ENCODE peak calls at places on chromosomes 11 and 22, in five cellular contexts. N is right cardiac atrium, A is SK-N-MC, U is psoas muscle, T is cardiac muscle cell. S is an unnamed sample.

GRCh38 chr11:119711476-119711875 is 17.5 kb downstream of the NECTIN1 start:
- DNase-seq in A (no peak), T (no peak), N (no peak), U (no peak), S (no peak)

GRCh38 chr11:113884361-113884836 is 9.0 kb upstream of the USP28 start:
- DNase-seq in U (no peak), N (no peak), T (peak), A (no peak), S (no peak)

GRCh38 chr11:71543866-71544265 is 4.4 kb upstream of the KRTAP5-9 start:
- DNase-seq in T (no peak), U (no peak), A (no peak), N (no peak), S (no peak)

GRCh38 chr11:46386674-46387073 is 4.9 kb downstream of the CHRM4 start:
- DNase-seq in N (no peak), T (no peak), U (no peak), A (no peak), S (no peak)

GRCh38 chr22:50530280-50530856 is 556 bp upstream of the TYMP start:
- DNase-seq in N (peak), T (peak), A (no peak), U (peak), S (no peak)

GRCh38 chr11:125257185-125257584 is 92.6 kb downstream of the PKNOX2 start:
- DNase-seq in A (no peak), T (peak), U (no peak), N (no peak), S (no peak)

GRCh38 chr11:119056397-119056999 is 507 bp downstream of the HYOU1 start:
- DNase-seq in A (no peak), N (no peak), T (peak), U (peak), S (no peak)

GRCh38 chr11:57335343-57336110 is at the start of gene SSRP1:
- DNase-seq in N (peak), U (peak), A (peak), T (peak), S (no peak)

GRCh38 chr11:117071344-117071787 is 26.9 kb downstream of the SIK3 start:
- DNase-seq in A (no peak), T (peak), U (no peak), N (no peak), S (no peak)

GRCh38 chr22:50434849-50435700 is 39.8 kb downstream of the SBF1 start:
- DNase-seq in U (peak), A (no peak), N (no peak), T (no peak), S (no peak)

GRCh38 chr11:14065153-14065552 is 102.6 kb downstream of the SPON1 start:
- DNase-seq in T (no peak), N (peak), U (no peak), A (no peak), S (no peak)

GRCh38 chr11:125701858-125702621 is 21.4 kb upstream of the ACRV1 start:
- DNase-seq in N (no peak), U (no peak), A (no peak), T (no peak), S (no peak)

GRCh38 chr11:74685338-74685737 is 45.9 kb downstream of the CHRDL2 start:
- DNase-seq in T (no peak), U (no peak), N (no peak), A (no peak), S (no peak)

GRCh38 chr11:131928992-131929391 is 558.6 kb downstream of the NTM start:
- DNase-seq in N (no peak), U (no peak), A (no peak), T (no peak), S (no peak)

GRCh38 chr11:2673871-2674471 is 25.8 kb downstream of the KCNQ1OT1 start:
- DNase-seq in T (peak), N (no peak), A (no peak), U (no peak), S (no peak)

GRCh38 chr22:46042786-46043185 is 65.8 kb upstream of the WNT7B start:
- DNase-seq in T (no peak), U (no peak), A (no peak), N (no peak), S (no peak)

GRCh38 chr11:14378171-14378570 is 19.2 kb upstream of the RRAS2 start:
- DNase-seq in A (no peak), T (no peak), U (no peak), N (no peak), S (no peak)

GRCh38 chr11:35275808-35276170 is 136.8 kb downstream of the CD44 start:
- DNase-seq in A (no peak), U (no peak), T (no peak), N (no peak), S (no peak)

GRCh38 chr11:15073361-15074205 is at the start of gene CALCB:
- DNase-seq in N (peak), U (no peak), A (no peak), T (peak), S (no peak)

GRCh38 chr22:36329217-36330078 is 58.3 kb downstream of the MYH9 start:
- DNase-seq in U (no peak), A (no peak), T (peak), N (peak), S (peak)

GRCh38 chr11:109808569-109808968 is 284.6 kb upstream of the ZC3H12C start:
- DNase-seq in N (no peak), A (no peak), T (peak), U (no peak), S (no peak)

GRCh38 chr11:128579790-128580504 is 7.4 kb downstream of the ETS1 start:
- DNase-seq in T (no peak), U (no peak), A (no peak), N (no peak), S (peak)

GRCh38 chr11:71453911-71454304 is 905 bp downstream of the NADSYN1 start:
- DNase-seq in N (no peak), U (no peak), A (no peak), T (no peak), S (no peak)

GRCh38 chr11:70082829-70083228 is 4.7 kb downstream of the ANO1 start:
- DNase-seq in N (no peak), U (no peak), A (no peak), T (no peak), S (no peak)

GRCh38 chr11:15770798-15771414 is 585.4 kb downstream of the SOX6 start:
- DNase-seq in N (peak), U (no peak), A (no peak), T (peak), S (no peak)

GRCh38 chr11:118128310-118128709 is 24.3 kb downstream of the SCN4B start:
- DNase-seq in U (no peak), T (no peak), A (no peak), N (no peak), S (no peak)

GRCh38 chr11:15166204-15166603 is 51.5 kb downstream of the INSC start:
- DNase-seq in A (no peak), N (no peak), U (no peak), T (no peak), S (no peak)

GRCh38 chr22:30159082-30159481 is 78.8 kb downstream of the HORMAD2 start:
- DNase-seq in N (no peak), U (no peak), A (no peak), T (no peak), S (no peak)

GRCh38 chr11:126537492-126537891 is 182.0 kb downstream of the ST3GAL4 start:
- DNase-seq in T (no peak), A (no peak), N (no peak), U (no peak), S (no peak)

GRCh38 chr11:7098235-7098832 is 9.5 kb downstream of the RBMXL2 start:
- DNase-seq in N (no peak), U (no peak), T (peak), A (peak), S (peak)

GRCh38 chr22:35842954-35843353 is 125.3 kb downstream of the APOL5 start:
- DNase-seq in A (no peak), U (no peak), T (peak), N (no peak), S (no peak)

GRCh38 chr22:25514436-25514835 is 50.0 kb upstream of the GRK3 start:
- DNase-seq in A (no peak), T (no peak), N (no peak), U (no peak), S (no peak)

GRCh38 chr11:74024630-74025029 is 15.7 kb upstream of the UCP3 start:
- DNase-seq in T (peak), A (no peak), N (peak), U (peak), S (no peak)

GRCh38 chr11:18065572-18065971 is 19.5 kb upstream of the TPH1 start:
- DNase-seq in T (no peak), U (no peak), A (no peak), N (no peak), S (peak)

GRCh38 chr11:121082670-121083069 is 18.4 kb upstream of the TECTA start:
- DNase-seq in T (peak), N (no peak), U (no peak), A (no peak), S (no peak)

GRCh38 chr22:37892566-37893338 is 13.3 kb upstream of the MICALL1 start:
- DNase-seq in N (peak), A (no peak), T (peak), U (no peak), S (no peak)
- H3K27ac ChIP-seq in N (no peak), A (no peak), T (no peak), U (no peak), S (peak)

DNA sequence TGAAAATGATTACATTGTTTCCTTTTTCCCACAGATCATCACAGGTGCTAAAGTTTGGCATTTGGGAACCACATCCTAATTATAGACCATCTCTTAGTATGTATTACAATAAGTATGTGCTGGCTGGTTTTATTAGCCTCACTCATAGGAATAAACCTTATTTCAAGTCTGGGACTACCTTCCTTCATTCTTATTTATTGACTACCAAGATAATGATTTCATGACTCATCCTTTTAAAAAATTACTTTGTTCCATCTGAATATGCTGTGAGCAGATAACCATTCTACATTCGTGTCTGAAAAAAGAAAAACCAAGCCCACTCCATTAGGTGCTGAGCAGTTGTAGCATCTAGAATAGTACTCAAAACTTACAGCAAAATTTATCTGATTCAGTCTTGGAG is 12.3 kb downstream of the TNRC6B start:
- DNase-seq in T (no peak), N (no peak), A (no peak), U (no peak), S (no peak)
- H3K27ac ChIP-seq in T (peak), N (no peak), A (no peak), U (peak), S (no peak)

GRCh38 chr11:124240621-124241397 is at the start of gene OR8G1:
- DNase-seq in A (no peak), T (no peak), N (no peak), U (no peak), S (no peak)
- H3K27ac ChIP-seq in A (no peak), T (no peak), N (no peak), U (no peak), S (no peak)

GRCh38 chr11:12777208-12777874 is 103.1 kb downstream of the TEAD1 start:
- DNase-seq in A (no peak), T (peak), U (no peak), N (no peak), S (no peak)

GRCh38 chr11:12775955-12776354 is 101.7 kb downstream of the TEAD1 start:
- DNase-seq in N (no peak), T (no peak), A (no peak), U (no peak), S (no peak)

GRCh38 chr11:12783765-12784164 is 109.5 kb downstream of the TEAD1 start:
- DNase-seq in T (no peak), N (no peak), U (no peak), A (no peak), S (no peak)

GRCh38 chr11:12773591-12773990 is 99.4 kb downstream of the TEAD1 start:
- DNase-seq in A (no peak), T (no peak), N (no peak), U (no peak), S (no peak)

GRCh38 chr11:12778506-12778905 is 104.3 kb downstream of the TEAD1 start:
- DNase-seq in U (no peak), T (no peak), N (no peak), A (no peak), S (no peak)
- H3K27ac ChIP-seq in U (peak), T (no peak), N (no peak), A (no peak), S (no peak)

DNA sequence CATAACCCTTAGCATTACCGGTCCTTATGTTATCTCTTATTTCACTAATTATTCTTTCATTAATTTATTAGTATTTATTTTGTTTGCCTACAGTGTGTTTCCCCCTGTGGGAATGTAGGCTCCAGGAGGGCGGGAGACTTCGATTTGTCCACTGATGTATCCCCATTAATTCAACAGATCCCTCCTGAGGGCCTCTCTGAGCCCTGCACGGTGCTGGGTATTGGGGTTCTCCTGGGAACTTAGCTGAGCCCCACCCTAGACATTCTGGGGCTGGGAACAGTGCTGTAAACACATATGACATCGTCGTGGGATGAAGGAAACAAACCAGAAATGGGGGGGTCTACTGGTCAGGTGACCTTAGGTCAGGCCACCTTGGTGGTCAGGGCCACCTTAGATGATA is 798 bp downstream of the PHETA2 start:
- DNase-seq in T (no peak), U (peak), A (no peak), N (no peak), S (no peak)
- H3K27ac ChIP-seq in T (no peak), U (peak), A (no peak), N (peak), S (no peak)

DNA sequence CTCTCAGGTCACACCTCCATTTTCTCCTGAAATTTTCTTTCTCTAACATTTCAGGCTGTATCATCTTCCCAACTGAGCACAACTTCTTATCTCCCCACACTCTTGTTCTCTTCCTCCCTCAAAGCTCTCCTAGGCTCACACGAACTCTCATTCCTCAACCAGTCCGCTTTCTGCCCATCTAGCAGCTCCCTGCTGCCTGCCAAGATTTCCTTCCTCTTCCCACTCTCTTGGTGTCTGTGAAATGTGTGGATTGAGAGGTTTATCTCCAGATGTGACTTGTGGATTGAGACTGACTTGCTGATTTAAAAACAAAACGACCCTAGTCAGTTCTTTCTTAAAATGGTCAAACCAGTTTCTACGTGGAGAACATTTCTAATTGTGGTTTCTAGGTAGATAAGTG is 106.3 kb downstream of the MTNR1B start:
- DNase-seq in T (peak), N (no peak), A (no peak), U (no peak), S (no peak)
- H3K27ac ChIP-seq in T (no peak), N (no peak), A (no peak), U (no peak), S (no peak)

GRCh38 chr11:67465190-67465522 is 3.9 kb downstream of the TMEM134 start:
- DNase-seq in N (peak), T (no peak), A (no peak), U (no peak), S (no peak)

GRCh38 chr11:67464411-67465189 is 4.5 kb downstream of the TMEM134 start:
- DNase-seq in A (peak), U (peak), N (peak), T (peak), S (peak)

GRCh38 chr11:67466367-67466766 is 2.7 kb downstream of the TMEM134 start:
- DNase-seq in N (peak), A (no peak), U (no peak), T (no peak), S (no peak)

GRCh38 chr11:67463680-67464410 is 5.2 kb downstream of the TMEM134 start:
- DNase-seq in A (no peak), T (no peak), N (peak), U (peak), S (no peak)

GRCh38 chr11:67463186-67463585 is 5.9 kb downstream of the TMEM134 start:
- DNase-seq in U (no peak), N (no peak), T (no peak), A (no peak), S (no peak)
- H3K27ac ChIP-seq in U (no peak), N (no peak), T (no peak), A (no peak), S (peak)

DNA sequence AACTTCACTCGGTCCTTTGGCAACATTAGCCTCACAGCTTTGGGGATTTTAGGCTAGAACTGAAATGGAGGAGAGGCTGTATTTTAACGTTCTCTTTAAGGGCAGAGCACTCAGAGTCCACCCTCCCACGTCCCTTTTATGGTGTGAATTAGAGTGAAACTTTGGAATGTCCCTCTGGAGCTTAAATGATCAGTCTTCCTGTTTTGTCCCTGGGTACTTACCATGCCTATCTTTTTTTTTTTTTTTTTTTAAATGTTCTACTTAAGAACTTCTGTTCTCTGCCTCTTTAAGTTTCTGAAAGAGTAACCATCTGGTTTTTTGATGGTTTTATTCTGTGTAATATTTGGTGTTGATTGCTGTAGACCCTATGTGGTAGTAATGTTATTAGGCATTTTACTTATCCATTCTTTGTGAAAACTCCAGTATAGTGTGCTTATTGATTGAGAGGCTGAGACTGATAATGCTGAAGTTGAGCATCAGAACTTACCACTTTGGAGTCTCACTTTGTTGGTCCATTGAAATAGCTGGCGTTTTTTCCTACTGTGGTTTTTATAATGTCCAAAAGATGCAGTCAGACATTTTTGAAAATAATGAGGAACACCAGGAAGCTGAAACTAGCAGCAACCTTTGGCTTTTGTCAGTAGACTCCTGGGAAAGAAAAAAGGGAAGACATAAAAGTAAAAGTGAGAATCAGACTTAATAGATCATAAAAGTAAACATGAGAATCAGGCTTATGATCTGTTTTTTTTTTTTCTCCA is 11.6 kb downstream of the UVRAG start:
- DNase-seq in A (no peak), U (no peak), T (peak), N (no peak), S (no peak)
- H3K27ac ChIP-seq in A (no peak), U (peak), T (peak), N (peak), S (no peak)

GRCh38 chr22:22879675-22880029 is 8.0 kb upstream of the IGLL5 start:
- DNase-seq in T (no peak), U (no peak), N (no peak), A (no peak), S (no peak)
- H3K27ac ChIP-seq in T (no peak), U (no peak), N (no peak), A (no peak), S (no peak)

S was measured in epithelial cell of prostate.